ENCODE peak calls at places on chromosome 5, in four cellular contexts. K is mesendoderm, I is mesenchymal stem cell, D is mammary epithelial cell. B is an unnamed sample. For H3K4me1, the result is how much of the 10 kb centered on the place peaks cover.

GRCh38 chr5:139605887-139606286 is 42.3 kb upstream of the CXXC5 start:
- DNase-seq in D (no peak), K (no peak), I (no peak), B (no peak)

GRCh38 chr5:59358497-59358896 is 535.0 kb downstream of the PDE4D start:
- DNase-seq in K (peak), D (no peak), I (peak), B (peak)

GRCh38 chr5:22505891-22506290 is 347.3 kb downstream of the CDH12 start:
- DNase-seq in I (no peak), D (no peak), K (no peak), B (no peak)

GRCh38 chr5:56212127-56212879 is 20.8 kb downstream of the ANKRD55 start:
- DNase-seq in K (no peak), I (no peak), D (no peak), B (no peak)

GRCh38 chr5:169970911-169971436 is 9.3 kb downstream of the INSYN2B start:
- DNase-seq in I (peak), D (peak), K (peak), B (peak)

GRCh38 chr5:17014686-17015085 is 78.6 kb upstream of the MYO10 start:
- DNase-seq in K (no peak), D (no peak), I (no peak), B (no peak)

GRCh38 chr5:147780924-147781530 is 1.5 kb downstream of the JAKMIP2 start:
- DNase-seq in D (no peak), K (no peak), I (no peak), B (no peak)

GRCh38 chr5:40441733-40442132 is 238.0 kb upstream of the PTGER4 start:
- DNase-seq in D (no peak), K (no peak), I (no peak), B (no peak)

GRCh38 chr5:34563951-34564705 is 92.0 kb upstream of the RAI14 start:
- DNase-seq in D (no peak), I (no peak), K (no peak), B (peak)

GRCh38 chr5:111447822-111448221 is 64.5 kb downstream of the STARD4 start:
- DNase-seq in D (no peak), K (peak), I (no peak), B (no peak)

GRCh38 chr5:157689942-157690689 is 18.8 kb downstream of the C5orf52 start:
- DNase-seq in I (no peak), K (no peak), D (no peak), B (no peak)

GRCh38 chr5:138138949-138139775 is at the start of gene NME5:
- DNase-seq in D (no peak), K (peak), I (peak), B (peak)

GRCh38 chr5:135319458-135319857 is 79.6 kb downstream of the MACROH2A1 start:
- DNase-seq in I (no peak), D (no peak), K (no peak), B (no peak)

GRCh38 chr5:72242796-72243475 is 77.1 kb downstream of the MRPS27 start:
- DNase-seq in K (no peak), D (no peak), I (peak), B (no peak)

GRCh38 chr5:1554410-1554967 is 30.7 kb upstream of the LPCAT1 start:
- DNase-seq in K (no peak), I (no peak), D (no peak), B (no peak)

GRCh38 chr5:108212775-108213346 is 169.0 kb downstream of the FBXL17 start:
- DNase-seq in K (peak), D (no peak), I (peak), B (peak)

DNA sequence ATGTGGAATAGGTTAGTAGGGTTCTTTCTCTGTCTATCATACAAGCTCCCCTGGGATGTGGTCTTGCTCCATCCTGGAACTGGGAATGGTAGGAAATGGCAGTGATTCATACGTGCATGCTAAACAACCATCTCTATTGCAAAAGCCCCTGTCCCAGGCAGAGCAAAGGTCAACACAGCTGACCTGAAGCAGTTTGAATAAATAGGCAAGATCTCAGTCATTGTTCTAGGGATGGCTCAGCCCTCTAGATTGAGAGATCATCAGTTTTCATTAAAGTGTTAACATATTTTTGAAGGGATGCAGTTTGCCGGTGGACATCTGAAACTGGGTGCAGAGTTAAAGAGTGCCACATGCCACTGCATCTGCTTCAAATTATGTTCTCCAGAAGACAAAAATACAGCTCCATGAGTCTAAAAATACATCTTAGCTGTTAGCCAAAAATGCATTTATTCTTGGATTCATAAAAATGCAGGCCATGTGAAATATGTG is 224.1 kb downstream of the ESM1 start:
- DNase-seq in I (peak), K (no peak), D (no peak), B (peak)
- H3K4me1 ChIP-seq in I (under half), K (under half), D (under half), B (under half)

GRCh38 chr5:67012241-67012640 is 184.4 kb downstream of the CD180 start:
- DNase-seq in K (no peak), I (no peak), D (peak), B (no peak)

GRCh38 chr5:67013719-67014118 is 182.9 kb downstream of the CD180 start:
- DNase-seq in I (no peak), K (no peak), D (no peak), B (peak)

GRCh38 chr5:67014191-67014590 is 182.4 kb downstream of the CD180 start:
- DNase-seq in I (no peak), K (no peak), D (no peak), B (no peak)

GRCh38 chr5:67014957-67015400 is 181.6 kb downstream of the CD180 start:
- DNase-seq in I (no peak), K (no peak), D (peak), B (peak)

GRCh38 chr5:67015577-67016290 is 180.9 kb downstream of the CD180 start:
- DNase-seq in D (peak), K (peak), I (peak), B (peak)
- H3K9ac ChIP-seq in D (peak), K (no peak), I (peak), B (no peak)

DNA sequence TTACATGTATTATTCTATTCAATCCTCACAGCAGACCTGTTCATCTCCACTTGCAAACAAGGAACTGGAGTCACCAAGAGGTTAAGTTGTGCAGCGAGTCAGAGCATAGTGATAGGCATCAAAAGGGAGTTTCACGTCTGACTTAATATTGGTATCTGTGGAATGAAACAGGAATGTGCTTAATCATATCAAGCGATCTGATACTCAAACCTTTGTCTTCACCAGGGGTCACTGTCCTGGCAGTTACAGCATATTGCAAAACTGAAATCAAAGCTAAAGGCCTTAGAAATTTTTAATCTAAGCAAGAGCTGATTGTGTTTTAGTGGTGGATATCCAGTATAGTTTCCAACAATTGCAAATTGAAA is 271.6 kb downstream of the PLK2 start:
- DNase-seq in I (peak), D (peak), K (peak), B (peak)
- H3K4me1 ChIP-seq in I (under half), D (under half), K (under half), B (under half)

GRCh38 chr5:150508828-150509227 is 897 bp downstream of the NDST1 start:
- DNase-seq in D (no peak), K (no peak), I (no peak), B (no peak)
- H3K9ac ChIP-seq in D (no peak), K (no peak), I (no peak), B (no peak)

B was measured in fibroblast of lung.